ENCODE peak calls at places on chromosomes 13 and 19, in nine cellular contexts. One of them, this sample, is unnamed.

GRCh38 chr13:45396548-45397095 is 21.6 kb downstream of the SLC25A30 start:
- DNase-seq in OCI-LY7: no peak
- DNase-seq in tibial artery: no peak
- DNase-seq in aorta: no peak
- DNase-seq in stomach: peak; percentile 57
- DNase-seq in testis: peak; percentile 64
- DNase-seq in upper lobe of right lung: no peak
- DNase-seq in naive thymus-derived CD4-positive, alpha-beta T cell: peak; percentile 58
- DNase-seq in CD8-positive, alpha-beta T cell: no peak
- DNase-seq in this sample: peak; percentile 24

GRCh38 chr13:107807306-107808073 is 407.8 kb downstream of the LIG4 start:
- DNase-seq in OCI-LY7: no peak
- DNase-seq in tibial artery: no peak
- DNase-seq in aorta: no peak
- DNase-seq in stomach: no peak
- DNase-seq in testis: no peak
- DNase-seq in upper lobe of right lung: no peak
- DNase-seq in naive thymus-derived CD4-positive, alpha-beta T cell: no peak
- DNase-seq in CD8-positive, alpha-beta T cell: no peak
- DNase-seq in this sample: no peak

GRCh38 chr19:29858000-29858596 is 46.3 kb downstream of the CCNE1 start:
- DNase-seq in OCI-LY7: peak; percentile 55
- DNase-seq in tibial artery: no peak
- DNase-seq in aorta: no peak
- DNase-seq in stomach: peak; percentile 50
- DNase-seq in testis: no peak
- DNase-seq in upper lobe of right lung: peak; percentile 71
- DNase-seq in naive thymus-derived CD4-positive, alpha-beta T cell: peak; percentile 46
- DNase-seq in CD8-positive, alpha-beta T cell: peak; percentile 42
- DNase-seq in this sample: peak; percentile 29

GRCh38 chr13:78881054-78881453 is 222.1 kb upstream of the OBI1 start:
- DNase-seq in OCI-LY7: no peak
- DNase-seq in tibial artery: no peak
- DNase-seq in aorta: no peak
- DNase-seq in stomach: no peak
- DNase-seq in testis: no peak
- DNase-seq in upper lobe of right lung: no peak
- DNase-seq in naive thymus-derived CD4-positive, alpha-beta T cell: no peak
- DNase-seq in CD8-positive, alpha-beta T cell: no peak
- DNase-seq in this sample: no peak

GRCh38 chr19:12623361-12624031 is 12.8 kb downstream of the ZNF791 start:
- DNase-seq in OCI-LY7: no peak
- DNase-seq in tibial artery: no peak
- DNase-seq in aorta: no peak
- DNase-seq in stomach: no peak
- DNase-seq in testis: no peak
- DNase-seq in upper lobe of right lung: no peak
- DNase-seq in naive thymus-derived CD4-positive, alpha-beta T cell: no peak
- DNase-seq in CD8-positive, alpha-beta T cell: no peak
- DNase-seq in this sample: no peak

GRCh38 chr19:56612737-56613136 is 17.6 kb downstream of the ZNF71 start:
- DNase-seq in OCI-LY7: no peak
- DNase-seq in tibial artery: no peak
- DNase-seq in aorta: no peak
- DNase-seq in stomach: no peak
- DNase-seq in testis: no peak
- DNase-seq in upper lobe of right lung: no peak
- DNase-seq in naive thymus-derived CD4-positive, alpha-beta T cell: no peak
- DNase-seq in CD8-positive, alpha-beta T cell: no peak
- DNase-seq in this sample: no peak

GRCh38 chr19:3573162-3573857 is 566 bp downstream of the HMG20B start:
- DNase-seq in OCI-LY7: peak; percentile 61
- DNase-seq in tibial artery: no peak
- DNase-seq in aorta: peak; percentile 65
- DNase-seq in stomach: peak; percentile 33
- DNase-seq in testis: no peak
- DNase-seq in upper lobe of right lung: peak; percentile 79
- DNase-seq in naive thymus-derived CD4-positive, alpha-beta T cell: no peak
- DNase-seq in CD8-positive, alpha-beta T cell: no peak
- DNase-seq in this sample: no peak

GRCh38 chr19:32581704-32582164 is 744 bp downstream of the PDCD5 start:
- DNase-seq in OCI-LY7: peak; percentile 7
- DNase-seq in tibial artery: no peak
- DNase-seq in aorta: no peak
- DNase-seq in stomach: no peak
- DNase-seq in testis: peak; percentile 42
- DNase-seq in upper lobe of right lung: no peak
- DNase-seq in naive thymus-derived CD4-positive, alpha-beta T cell: no peak
- DNase-seq in CD8-positive, alpha-beta T cell: no peak
- DNase-seq in this sample: no peak

GRCh38 chr13:33186851-33187250 is 98.7 kb downstream of the STARD13 start:
- DNase-seq in OCI-LY7: no peak
- DNase-seq in tibial artery: no peak
- DNase-seq in aorta: no peak
- DNase-seq in stomach: no peak
- DNase-seq in testis: no peak
- DNase-seq in upper lobe of right lung: no peak
- DNase-seq in naive thymus-derived CD4-positive, alpha-beta T cell: no peak
- DNase-seq in CD8-positive, alpha-beta T cell: no peak
- DNase-seq in this sample: no peak

GRCh38 chr19:2081873-2082810 is 14.0 kb downstream of the MOB3A start:
- DNase-seq in OCI-LY7: peak; percentile 64
- DNase-seq in tibial artery: no peak
- DNase-seq in aorta: no peak
- DNase-seq in stomach: peak; percentile 50
- DNase-seq in testis: no peak
- DNase-seq in upper lobe of right lung: no peak
- DNase-seq in naive thymus-derived CD4-positive, alpha-beta T cell: peak; percentile 59
- DNase-seq in CD8-positive, alpha-beta T cell: peak; percentile 74
- DNase-seq in this sample: peak; percentile 85
- H3K4me3 ChIP-seq in OCI-LY7: peak overlapping the region; percentile 85
- H3K4me3 ChIP-seq in tibial artery: no peak overlapping the region
- H3K4me3 ChIP-seq in aorta: no peak overlapping the region
- H3K4me3 ChIP-seq in stomach: peak overlapping the region; percentile 44
- H3K4me3 ChIP-seq in testis: no peak overlapping the region
- H3K4me3 ChIP-seq in upper lobe of right lung: peak overlapping the region; percentile 47
- H3K4me3 ChIP-seq in naive thymus-derived CD4-positive, alpha-beta T cell: peak overlapping the region; percentile 98
- H3K4me3 ChIP-seq in CD8-positive, alpha-beta T cell: peak overlapping the region; percentile 82
- H3K4me3 ChIP-seq in this sample: peak overlapping the region; percentile 97

GRCh38 chr19:55407625-55408319 is at the start of gene UBE2S:
- DNase-seq in OCI-LY7: peak; percentile 100
- DNase-seq in tibial artery: peak; percentile 98
- DNase-seq in aorta: peak; percentile 99
- DNase-seq in stomach: peak; percentile 98
- DNase-seq in testis: peak; percentile 100
- DNase-seq in upper lobe of right lung: peak; percentile 99
- DNase-seq in naive thymus-derived CD4-positive, alpha-beta T cell: peak; percentile 98
- DNase-seq in CD8-positive, alpha-beta T cell: peak; percentile 98
- DNase-seq in this sample: peak; percentile 96

GRCh38 chr19:55406869-55407624 is 541 bp downstream of the UBE2S start:
- DNase-seq in OCI-LY7: peak; percentile 57
- DNase-seq in tibial artery: no peak
- DNase-seq in aorta: peak; percentile 60
- DNase-seq in stomach: peak; percentile 46
- DNase-seq in testis: no peak
- DNase-seq in upper lobe of right lung: peak; percentile 77
- DNase-seq in naive thymus-derived CD4-positive, alpha-beta T cell: no peak
- DNase-seq in CD8-positive, alpha-beta T cell: peak; percentile 43
- DNase-seq in this sample: no peak

GRCh38 chr19:55405638-55406037 is 1.9 kb downstream of the UBE2S start:
- DNase-seq in OCI-LY7: no peak
- DNase-seq in tibial artery: no peak
- DNase-seq in aorta: no peak
- DNase-seq in stomach: no peak
- DNase-seq in testis: no peak
- DNase-seq in upper lobe of right lung: no peak
- DNase-seq in naive thymus-derived CD4-positive, alpha-beta T cell: no peak
- DNase-seq in CD8-positive, alpha-beta T cell: no peak
- DNase-seq in this sample: no peak

GRCh38 chr19:55408320-55408836 is 790 bp upstream of the UBE2S start:
- DNase-seq in OCI-LY7: no peak
- DNase-seq in tibial artery: no peak
- DNase-seq in aorta: no peak
- DNase-seq in stomach: no peak
- DNase-seq in testis: no peak
- DNase-seq in upper lobe of right lung: no peak
- DNase-seq in naive thymus-derived CD4-positive, alpha-beta T cell: no peak
- DNase-seq in CD8-positive, alpha-beta T cell: no peak
- DNase-seq in this sample: no peak

GRCh38 chr19:55406091-55406868 is 1.3 kb downstream of the UBE2S start:
- DNase-seq in OCI-LY7: peak; percentile 40
- DNase-seq in tibial artery: no peak
- DNase-seq in aorta: no peak
- DNase-seq in stomach: no peak
- DNase-seq in testis: no peak
- DNase-seq in upper lobe of right lung: no peak
- DNase-seq in naive thymus-derived CD4-positive, alpha-beta T cell: no peak
- DNase-seq in CD8-positive, alpha-beta T cell: no peak
- DNase-seq in this sample: no peak
- H3K36me3 ChIP-seq in OCI-LY7: peaks cover 59% of the 10 kb centered on the region
- H3K36me3 ChIP-seq in tibial artery: peaks cover 44% of the 10 kb centered on the region
- H3K36me3 ChIP-seq in aorta: no peaks in the 10 kb centered on the region
- H3K36me3 ChIP-seq in stomach: peaks cover 45% of the 10 kb centered on the region
- H3K36me3 ChIP-seq in testis: no peaks in the 10 kb centered on the region
- H3K36me3 ChIP-seq in upper lobe of right lung: peaks cover 20% of the 10 kb centered on the region
- H3K36me3 ChIP-seq in naive thymus-derived CD4-positive, alpha-beta T cell: no peaks in the 10 kb centered on the region
- H3K36me3 ChIP-seq in CD8-positive, alpha-beta T cell: peaks cover 20% of the 10 kb centered on the region
- H3K36me3 ChIP-seq in this sample: peaks cover 26% of the 10 kb centered on the region

GRCh38 chr13:75407998-75408397 is 74.0 kb downstream of the TBC1D4 start:
- DNase-seq in OCI-LY7: no peak
- DNase-seq in tibial artery: no peak
- DNase-seq in aorta: no peak
- DNase-seq in stomach: no peak
- DNase-seq in testis: no peak
- DNase-seq in upper lobe of right lung: no peak
- DNase-seq in naive thymus-derived CD4-positive, alpha-beta T cell: no peak
- DNase-seq in CD8-positive, alpha-beta T cell: no peak
- DNase-seq in this sample: no peak
- H3K4me3 ChIP-seq in OCI-LY7: no peak overlapping the region
- H3K4me3 ChIP-seq in tibial artery: no peak overlapping the region
- H3K4me3 ChIP-seq in aorta: no peak overlapping the region
- H3K4me3 ChIP-seq in stomach: no peak overlapping the region
- H3K4me3 ChIP-seq in testis: no peak overlapping the region
- H3K4me3 ChIP-seq in upper lobe of right lung: no peak overlapping the region
- H3K4me3 ChIP-seq in naive thymus-derived CD4-positive, alpha-beta T cell: no peak overlapping the region
- H3K4me3 ChIP-seq in CD8-positive, alpha-beta T cell: no peak overlapping the region
- H3K4me3 ChIP-seq in this sample: no peak overlapping the region

GRCh38 chr19:45848922-45849321 is 14.0 kb downstream of the SYMPK start:
- DNase-seq in OCI-LY7: peak; percentile 11
- DNase-seq in tibial artery: no peak
- DNase-seq in aorta: no peak
- DNase-seq in stomach: no peak
- DNase-seq in testis: no peak
- DNase-seq in upper lobe of right lung: no peak
- DNase-seq in naive thymus-derived CD4-positive, alpha-beta T cell: no peak
- DNase-seq in CD8-positive, alpha-beta T cell: no peak
- DNase-seq in this sample: no peak
- H3K36me3 ChIP-seq in OCI-LY7: peaks cover 98% of the 10 kb centered on the region
- H3K36me3 ChIP-seq in tibial artery: peaks cover 95% of the 10 kb centered on the region
- H3K36me3 ChIP-seq in aorta: peaks cover 15% of the 10 kb centered on the region
- H3K36me3 ChIP-seq in stomach: peaks cover 100% of the 10 kb centered on the region
- H3K36me3 ChIP-seq in testis: no peaks in the 10 kb centered on the region
- H3K36me3 ChIP-seq in upper lobe of right lung: peaks cover 98% of the 10 kb centered on the region
- H3K36me3 ChIP-seq in naive thymus-derived CD4-positive, alpha-beta T cell: peaks cover 20% of the 10 kb centered on the region
- H3K36me3 ChIP-seq in CD8-positive, alpha-beta T cell: peaks cover 54% of the 10 kb centered on the region
- H3K36me3 ChIP-seq in this sample: peaks cover 74% of the 10 kb centered on the region

GRCh38 chr13:94710881-94711560 is 1.3 kb downstream of the SOX21 start:
- DNase-seq in OCI-LY7: no peak
- DNase-seq in tibial artery: no peak
- DNase-seq in aorta: peak; percentile 36
- DNase-seq in stomach: no peak
- DNase-seq in testis: no peak
- DNase-seq in upper lobe of right lung: peak; percentile 63
- DNase-seq in naive thymus-derived CD4-positive, alpha-beta T cell: no peak
- DNase-seq in CD8-positive, alpha-beta T cell: no peak
- DNase-seq in this sample: no peak

GRCh38 chr13:94711561-94712286 is 621 bp downstream of the SOX21 start:
- DNase-seq in OCI-LY7: no peak
- DNase-seq in tibial artery: no peak
- DNase-seq in aorta: peak; percentile 38
- DNase-seq in stomach: no peak
- DNase-seq in testis: no peak
- DNase-seq in upper lobe of right lung: peak; percentile 67
- DNase-seq in naive thymus-derived CD4-positive, alpha-beta T cell: no peak
- DNase-seq in CD8-positive, alpha-beta T cell: no peak
- DNase-seq in this sample: peak; percentile 24

GRCh38 chr13:94712287-94712811 is at the start of gene SOX21:
- DNase-seq in OCI-LY7: no peak
- DNase-seq in tibial artery: no peak
- DNase-seq in aorta: peak; percentile 35
- DNase-seq in stomach: no peak
- DNase-seq in testis: no peak
- DNase-seq in upper lobe of right lung: no peak
- DNase-seq in naive thymus-derived CD4-positive, alpha-beta T cell: no peak
- DNase-seq in CD8-positive, alpha-beta T cell: no peak
- DNase-seq in this sample: no peak

GRCh38 chr13:94708971-94709614 is 3.3 kb downstream of the SOX21 start:
- DNase-seq in OCI-LY7: no peak
- DNase-seq in tibial artery: no peak
- DNase-seq in aorta: no peak
- DNase-seq in stomach: no peak
- DNase-seq in testis: no peak
- DNase-seq in upper lobe of right lung: no peak
- DNase-seq in naive thymus-derived CD4-positive, alpha-beta T cell: no peak
- DNase-seq in CD8-positive, alpha-beta T cell: no peak
- DNase-seq in this sample: no peak

DNA sequence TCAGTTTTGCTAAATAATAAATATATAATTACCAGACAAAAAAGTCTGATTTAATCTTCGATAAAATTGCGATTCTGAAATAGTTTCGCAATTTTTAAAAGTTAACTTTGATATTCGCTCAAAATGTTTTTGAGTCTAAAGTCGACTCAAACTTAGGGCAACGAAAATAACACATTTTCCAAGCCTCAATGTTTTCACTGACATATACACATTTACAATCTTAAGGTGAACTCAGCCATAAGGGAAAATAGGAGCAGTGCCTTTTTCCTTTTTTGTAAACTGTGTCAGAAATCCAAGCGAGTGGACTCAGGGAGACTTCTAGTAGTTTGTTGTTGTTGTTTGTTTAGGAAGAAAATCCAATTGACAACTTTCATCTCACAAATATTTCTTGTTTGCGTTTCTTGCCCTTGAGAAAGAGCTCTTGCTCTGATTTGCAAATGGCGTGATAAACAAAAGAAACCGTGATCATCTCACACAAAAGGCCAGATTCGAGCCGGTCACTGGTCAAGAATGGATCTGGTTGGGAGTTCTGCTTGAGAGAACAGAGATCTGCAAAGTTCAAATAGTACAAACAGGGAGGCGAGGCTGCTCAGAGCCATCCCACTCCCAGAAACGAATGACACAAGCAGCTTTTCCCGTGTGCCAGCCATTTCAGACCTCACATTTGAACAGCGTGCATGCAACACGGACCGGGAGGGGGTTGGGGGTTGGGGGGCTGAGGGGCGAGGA is 2.1 kb downstream of the SOX21 start:
- DNase-seq in OCI-LY7: no peak
- DNase-seq in tibial artery: no peak
- DNase-seq in aorta: no peak
- DNase-seq in stomach: no peak
- DNase-seq in testis: no peak
- DNase-seq in upper lobe of right lung: no peak
- DNase-seq in naive thymus-derived CD4-positive, alpha-beta T cell: no peak
- DNase-seq in CD8-positive, alpha-beta T cell: no peak
- DNase-seq in this sample: no peak
- H3K4me3 ChIP-seq in OCI-LY7: no peak overlapping the region
- H3K4me3 ChIP-seq in tibial artery: no peak overlapping the region
- H3K4me3 ChIP-seq in aorta: no peak overlapping the region
- H3K4me3 ChIP-seq in stomach: peak overlapping the region; percentile 63
- H3K4me3 ChIP-seq in testis: peak overlapping the region; percentile 30
- H3K4me3 ChIP-seq in upper lobe of right lung: no peak overlapping the region
- H3K4me3 ChIP-seq in naive thymus-derived CD4-positive, alpha-beta T cell: no peak overlapping the region
- H3K4me3 ChIP-seq in CD8-positive, alpha-beta T cell: no peak overlapping the region
- H3K4me3 ChIP-seq in this sample: no peak overlapping the region